ENCODE peak calls at places on chromosomes 3 and 15, in five cellular contexts. S is cardiac muscle cell; I is K562; U is CD8-positive, alpha-beta T cell; T is Caco-2. P is an unnamed sample. For H3K4me1 and H3K27me3, the result is how much of the 10 kb centered on the place peaks cover.

GRCh38 chr3:195194559-195195161 is 76.3 kb downstream of the XXYLT1 start:
- DNase-seq in S (no peak), I (no peak), U (no peak), T (no peak), P (no peak)

GRCh38 chr3:107452436-107452835 is 70.3 kb upstream of the BBX start:
- DNase-seq in S (no peak), I (no peak), U (no peak), T (no peak), P (no peak)

GRCh38 chr3:72143970-72144717 is 359.2 kb upstream of the PROK2 start:
- DNase-seq in S (no peak), I (no peak), U (no peak), T (no peak), P (no peak)

GRCh38 chr3:61821823-61822251 is 260.5 kb downstream of the PTPRG start:
- DNase-seq in S (no peak), I (no peak), U (no peak), T (no peak), P (no peak)

GRCh38 chr3:27639271-27639670 is 82.9 kb downstream of the EOMES start:
- DNase-seq in S (no peak), I (no peak), U (no peak), T (no peak), P (no peak)

GRCh38 chr3:66195347-66195783 is 25.4 kb upstream of the SLC25A26 start:
- DNase-seq in S (peak), I (no peak), U (no peak), T (peak), P (no peak)

GRCh38 chr3:130345487-130346079 is at the start of gene COL6A5:
- DNase-seq in S (peak), I (peak), U (no peak), T (no peak), P (no peak)

GRCh38 chr3:71846189-71846588 is 61.2 kb upstream of the PROK2 start:
- DNase-seq in S (no peak), I (no peak), U (no peak), T (no peak), P (no peak)

GRCh38 chr3:60497922-60498321 is 753.3 kb downstream of the FHIT start:
- DNase-seq in S (peak), I (no peak), U (no peak), T (no peak), P (no peak)

GRCh38 chr3:36944012-36944640 is 728 bp downstream of the TRANK1 start:
- DNase-seq in S (peak), I (no peak), U (peak), T (peak), P (peak)

GRCh38 chr15:33226559-33227181 is 32.2 kb upstream of the FMN1 start:
- DNase-seq in S (peak), I (no peak), U (peak), T (peak), P (peak)

GRCh38 chr15:60539881-60540613 is 61.1 kb upstream of the ICE2 start:
- DNase-seq in S (no peak), I (no peak), U (no peak), T (no peak), P (no peak)

GRCh38 chr3:99562990-99563607 is 75.3 kb upstream of the COL8A1 start:
- DNase-seq in S (no peak), I (no peak), U (no peak), T (no peak), P (no peak)

GRCh38 chr15:46654993-46655392 is 1020.2 kb downstream of the SQOR start:
- DNase-seq in S (no peak), I (no peak), U (no peak), T (no peak), P (no peak)

GRCh38 chr3:16818945-16819344 is 65.8 kb upstream of the PLCL2 start:
- DNase-seq in S (no peak), I (no peak), U (no peak), T (no peak), P (no peak)
- H3K4me1 ChIP-seq in S (under half), I (under half), U (under half), T (under half), P (under half)

DNA sequence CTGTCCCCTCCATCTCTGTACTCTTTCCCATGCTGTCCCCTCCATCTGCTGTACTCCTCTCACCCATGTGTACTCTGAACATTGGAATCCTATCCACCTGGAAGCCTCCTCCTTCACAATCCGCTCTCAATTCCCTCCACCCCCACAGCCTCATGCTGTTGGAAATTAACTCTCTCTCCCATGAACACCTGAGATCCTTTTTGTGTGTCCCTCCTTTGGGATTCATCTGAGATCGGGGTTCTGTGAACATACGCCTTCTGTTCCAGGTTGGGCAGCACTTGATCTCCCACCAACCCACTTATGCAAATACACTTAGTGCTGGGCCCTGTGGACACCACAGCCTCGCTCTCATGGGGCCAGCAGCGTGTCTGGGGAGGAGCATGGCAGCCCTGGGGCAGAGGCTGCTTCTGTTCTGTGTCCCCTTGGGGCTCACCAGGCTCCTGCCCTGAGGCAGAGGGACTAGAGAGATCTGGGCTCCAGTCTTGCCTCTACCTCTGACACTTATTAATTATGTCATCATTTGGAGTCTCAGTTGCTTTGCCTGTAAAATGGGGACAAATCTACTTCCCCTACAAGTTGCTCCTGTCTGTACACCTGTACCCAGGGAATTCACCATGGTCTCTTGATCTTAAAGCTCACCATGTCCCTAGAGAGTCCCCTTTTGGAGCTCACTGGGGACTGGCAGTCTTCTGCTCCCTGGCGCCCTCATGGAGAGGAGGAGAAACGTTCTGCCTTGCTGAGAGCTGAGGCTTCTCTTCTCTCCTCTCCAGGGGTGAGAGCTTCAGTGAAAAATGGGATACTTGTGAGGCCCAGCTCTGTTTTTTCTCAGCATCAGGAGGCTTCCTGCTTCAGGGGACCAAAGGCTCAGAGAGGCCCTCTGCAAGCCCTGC is 42.7 kb downstream of the ITGA11 start:
- DNase-seq in S (no peak), I (no peak), U (peak), T (no peak), P (peak)
- H3K27me3 ChIP-seq in S (under half), I (under half), U (under half), T (under half), P (under half)

GRCh38 chr15:39198044-39198625 is 382.7 kb upstream of the THBS1 start:
- DNase-seq in S (no peak), I (no peak), U (no peak), T (no peak), P (no peak)
- H3K4me1 ChIP-seq in S (under half), I (under half), U (under half), T (under half), P (under half)

GRCh38 chr3:6809349-6809748 is 51.6 kb upstream of the GRM7 start:
- DNase-seq in S (no peak), I (no peak), U (no peak), T (no peak), P (no peak)
- H3K27me3 ChIP-seq in S (under half), I (under half), U (under half), T (under half), P (under half)

GRCh38 chr3:157099337-157100078 is 60.4 kb downstream of the CCNL1 start:
- DNase-seq in S (peak), I (no peak), U (peak), T (no peak), P (no peak)

GRCh38 chr3:157100997-157101396 is 59.0 kb downstream of the CCNL1 start:
- DNase-seq in S (no peak), I (no peak), U (peak), T (no peak), P (no peak)

GRCh38 chr3:157101470-157101869 is 58.5 kb downstream of the CCNL1 start:
- DNase-seq in S (no peak), I (no peak), U (no peak), T (no peak), P (no peak)

GRCh38 chr3:157098823-157099185 is 61.1 kb downstream of the CCNL1 start:
- DNase-seq in S (no peak), I (no peak), U (no peak), T (no peak), P (no peak)

GRCh38 chr3:157100079-157100477 is 59.9 kb downstream of the CCNL1 start:
- DNase-seq in S (no peak), I (no peak), U (peak), T (no peak), P (no peak)
- H3K4me1 ChIP-seq in S (half or more), I (under half), U (under half), T (under half), P (under half)

GRCh38 chr3:124885466-124886167 is 1.5 kb downstream of the ITGB5 start:
- DNase-seq in S (peak), I (no peak), U (no peak), T (peak), P (no peak)
- H3K27me3 ChIP-seq in S (under half), I (under half), U (under half), T (under half), P (under half)

GRCh38 chr15:45165536-45165935 is 22.2 kb downstream of the SHF start:
- DNase-seq in S (no peak), I (no peak), U (no peak), T (no peak), P (no peak)
- H3K4me1 ChIP-seq in S (under half), I (under half), U (under half), T (under half), P (under half)

DNA sequence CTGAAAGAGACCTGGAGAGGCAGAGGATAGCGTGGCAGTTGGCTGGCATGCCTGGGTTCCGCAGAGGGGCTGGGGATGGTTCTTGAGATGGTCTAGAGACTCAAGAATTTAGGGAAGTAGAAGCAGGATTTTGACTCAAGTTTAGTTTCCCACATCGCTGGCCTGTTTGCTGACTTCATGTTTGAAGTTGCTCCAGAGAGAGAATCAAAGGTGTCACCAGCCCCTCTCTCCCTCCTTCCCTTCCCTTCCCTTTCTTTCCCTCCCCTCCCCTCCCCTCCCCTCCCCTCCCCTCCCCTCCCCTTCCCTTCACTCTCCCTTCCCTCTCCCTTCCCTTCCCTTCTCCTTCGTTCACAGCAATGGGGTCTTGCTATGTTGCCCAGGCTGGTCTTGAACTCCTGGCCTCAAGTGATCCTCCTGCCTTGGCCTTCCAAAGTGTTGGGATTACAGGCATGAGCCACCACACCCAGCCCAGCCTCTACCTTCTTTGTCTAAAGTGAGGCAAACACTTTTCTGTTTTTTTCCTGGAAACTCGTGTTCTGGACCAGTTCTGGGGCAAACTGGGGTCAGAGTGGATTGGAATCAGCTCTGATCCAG is 10.2 kb downstream of the CHRD start:
- DNase-seq in S (no peak), I (no peak), U (no peak), T (no peak), P (no peak)
- H3K27me3 ChIP-seq in S (under half), I (under half), U (under half), T (under half), P (under half)

GRCh38 chr3:73449774-73450173 is 175.0 kb downstream of the PDZRN3 start:
- DNase-seq in S (no peak), I (no peak), U (no peak), T (no peak), P (peak)
- H3K4me1 ChIP-seq in S (under half), I (under half), U (under half), T (under half), P (half or more)

GRCh38 chr3:50345586-50345985 is at the start of gene ZMYND10:
- DNase-seq in S (peak), I (peak), U (peak), T (peak), P (peak)

GRCh38 chr3:50342818-50343633 is 2.4 kb upstream of the RASSF1 start:
- DNase-seq in S (no peak), I (no peak), U (no peak), T (no peak), P (no peak)

GRCh38 chr3:50347187-50347813 is 1.8 kb upstream of the ZMYND10 start:
- DNase-seq in S (peak), I (peak), U (peak), T (peak), P (peak)

GRCh38 chr3:50341996-50342732 is 1.5 kb upstream of the RASSF1 start:
- DNase-seq in S (no peak), I (no peak), U (no peak), T (no peak), P (no peak)

DNA sequence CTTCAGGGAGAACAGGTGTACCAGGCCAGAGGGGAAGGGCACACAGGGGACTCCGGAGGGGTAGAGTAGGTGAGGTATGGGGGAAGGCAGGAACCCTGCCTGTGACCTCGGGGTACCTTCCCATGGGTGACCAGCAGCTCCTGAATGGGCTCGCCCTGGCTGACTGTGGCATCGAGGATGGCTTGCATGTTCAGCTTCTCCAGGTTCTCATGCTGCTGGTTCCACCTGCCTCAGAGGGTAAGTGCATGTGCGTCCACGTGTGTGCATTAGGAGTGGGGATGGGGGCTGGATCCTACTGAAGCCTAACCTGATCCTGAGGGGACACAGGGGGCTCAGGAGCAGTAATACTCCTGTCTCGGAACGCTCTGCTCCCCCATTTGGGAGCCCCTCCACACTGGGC is 524 bp downstream of the ZMYND10 start:
- DNase-seq in S (no peak), I (no peak), U (no peak), T (no peak), P (no peak)
- H3K27me3 ChIP-seq in S (half or more), I (under half), U (under half), T (under half), P (under half)